ENCODE peak calls at places on chromosomes 12 and 14, in four cellular contexts. One of them, this sample, is unnamed.
A peak's percentile ranks its signal among the peaks of the same experiment; 100 is the strongest.

GRCh38 chr12:3398196-3398789 is 92.7 kb upstream of the PRMT8 start:
- DNase-seq in RPMI7951: no peak
- DNase-seq in A549: no peak
- DNase-seq in mesendoderm: no peak
- DNase-seq in this sample: no peak

GRCh38 chr12:4909397-4909733 is 340 bp upstream of the KCNA1 start:
- DNase-seq in A549: no peak
- DNase-seq in mesendoderm: peak; percentile 11
- DNase-seq in RPMI7951: no peak
- DNase-seq in this sample: no peak

GRCh38 chr12:76284816-76285750 is 63.1 kb downstream of the BBS10 start:
- DNase-seq in RPMI7951: no peak
- DNase-seq in A549: peak; percentile 19
- DNase-seq in mesendoderm: no peak
- DNase-seq in this sample: no peak

GRCh38 chr14:68181395-68182326 is 362.1 kb downstream of the RAD51B start:
- DNase-seq in mesendoderm: no peak
- DNase-seq in RPMI7951: peak; percentile 71
- DNase-seq in A549: peak; percentile 46
- DNase-seq in this sample: no peak

GRCh38 chr12:9049520-9050133 is 60.3 kb downstream of the KLRG1 start:
- DNase-seq in A549: peak; percentile 57
- DNase-seq in mesendoderm: peak; percentile 58
- DNase-seq in RPMI7951: peak; percentile 35
- DNase-seq in this sample: no peak

GRCh38 chr12:18549598-18549997 is 188.2 kb downstream of the PLCZ1 start:
- DNase-seq in A549: no peak
- DNase-seq in mesendoderm: peak; percentile 53
- DNase-seq in RPMI7951: no peak
- DNase-seq in this sample: no peak

GRCh38 chr14:97290977-97291376 is 493.8 kb downstream of the VRK1 start:
- DNase-seq in RPMI7951: peak; percentile 64
- DNase-seq in A549: no peak
- DNase-seq in mesendoderm: no peak
- DNase-seq in this sample: no peak

GRCh38 chr12:113647048-113647447 is 175.4 kb upstream of the LHX5 start:
- DNase-seq in RPMI7951: no peak
- DNase-seq in A549: peak; percentile 29
- DNase-seq in mesendoderm: no peak
- DNase-seq in this sample: no peak

GRCh38 chr12:43501705-43502104 is 50.3 kb downstream of the ADAMTS20 start:
- DNase-seq in RPMI7951: peak; percentile 12
- DNase-seq in mesendoderm: peak; percentile 30
- DNase-seq in A549: peak; percentile 33
- DNase-seq in this sample: no peak

GRCh38 chr12:93019911-93020224 is 90.8 kb upstream of the EEA1 start:
- DNase-seq in mesendoderm: no peak
- DNase-seq in A549: no peak
- DNase-seq in RPMI7951: no peak
- DNase-seq in this sample: no peak

GRCh38 chr12:67501362-67501761 is 147.2 kb upstream of the DYRK2 start:
- DNase-seq in RPMI7951: no peak
- DNase-seq in mesendoderm: no peak
- DNase-seq in A549: no peak
- DNase-seq in this sample: no peak

GRCh38 chr12:44618960-44619359 is 257.2 kb downstream of the NELL2 start:
- DNase-seq in A549: no peak
- DNase-seq in RPMI7951: no peak
- DNase-seq in mesendoderm: no peak
- DNase-seq in this sample: no peak

GRCh38 chr14:104935026-104935650 is 10.5 kb downstream of the PLD4 start:
- DNase-seq in A549: no peak
- DNase-seq in mesendoderm: no peak
- DNase-seq in RPMI7951: no peak
- DNase-seq in this sample: no peak

GRCh38 chr14:66380143-66380542 is 106.0 kb upstream of the CCDC196 start:
- DNase-seq in mesendoderm: no peak
- DNase-seq in A549: no peak
- DNase-seq in RPMI7951: no peak
- DNase-seq in this sample: no peak

GRCh38 chr14:106813477-106813823 is 1287.1 kb downstream of the TMEM121 start:
- DNase-seq in RPMI7951: no peak
- DNase-seq in mesendoderm: no peak
- DNase-seq in A549: no peak
- DNase-seq in this sample: no peak

GRCh38 chr12:57111046-57111698 is at the start of gene STAT6:
- DNase-seq in A549: peak; percentile 87
- DNase-seq in mesendoderm: peak; percentile 89
- DNase-seq in RPMI7951: peak; percentile 82
- DNase-seq in this sample: peak; percentile 81

GRCh38 chr14:54651649-54652048 is 84.7 kb downstream of the SAMD4A start:
- DNase-seq in mesendoderm: no peak
- DNase-seq in RPMI7951: peak; percentile 66
- DNase-seq in A549: peak; percentile 10
- DNase-seq in this sample: no peak

GRCh38 chr12:120495189-120495722 is 657 bp upstream of the DYNLL1 start:
- DNase-seq in A549: no peak
- DNase-seq in RPMI7951: no peak
- DNase-seq in mesendoderm: peak; percentile 25
- DNase-seq in this sample: no peak

GRCh38 chr14:50053935-50054334 is 62.4 kb downstream of the VCPKMT start:
- DNase-seq in RPMI7951: no peak
- DNase-seq in mesendoderm: no peak
- DNase-seq in A549: no peak
- DNase-seq in this sample: no peak

GRCh38 chr14:61322011-61322798 is 826 bp downstream of the PRKCH start:
- DNase-seq in A549: no peak
- DNase-seq in mesendoderm: no peak
- DNase-seq in RPMI7951: no peak
- DNase-seq in this sample: no peak

GRCh38 chr12:43285248-43285647 is 266.8 kb downstream of the ADAMTS20 start:
- DNase-seq in mesendoderm: no peak
- DNase-seq in A549: no peak
- DNase-seq in RPMI7951: peak; percentile 47
- DNase-seq in this sample: no peak

GRCh38 chr14:92850492-92850891 is 56.4 kb downstream of the GOLGA5 start:
- DNase-seq in A549: no peak
- DNase-seq in RPMI7951: peak; percentile 3
- DNase-seq in mesendoderm: no peak
- DNase-seq in this sample: no peak

GRCh38 chr12:125143491-125143890 is 78.3 kb downstream of the AACS start:
- DNase-seq in RPMI7951: peak; percentile 26
- DNase-seq in A549: no peak
- DNase-seq in mesendoderm: peak; percentile 27
- DNase-seq in this sample: no peak

GRCh38 chr14:76855066-76855465 is 28.9 kb downstream of the LRRC74A start:
- DNase-seq in RPMI7951: no peak
- DNase-seq in A549: no peak
- DNase-seq in mesendoderm: no peak
- DNase-seq in this sample: no peak

GRCh38 chr12:109760031-109760929 is 46.7 kb downstream of the FAM222A start:
- DNase-seq in A549: no peak
- DNase-seq in RPMI7951: no peak
- DNase-seq in mesendoderm: no peak
- DNase-seq in this sample: no peak

This sample was measured in T follicular helper cell.